ENCODE peak calls at places on chromosomes 1 and 21, in nine cellular contexts. J, P, C, F, M, A, B, T and D are unnamed samples.

GRCh38 chr1:171366099-171366498 is 52.1 kb downstream of the FMO4 start:
- DNase-seq in F (no peak), J (no peak), A (no peak), T (no peak), P (no peak), C (no peak), B (no peak), M (no peak), D (no peak)

GRCh38 chr1:75345538-75346292 is 211.5 kb downstream of the LHX8 start:
- DNase-seq in F (no peak), B (no peak), A (no peak), T (peak), J (no peak), C (no peak), P (no peak), M (no peak), D (no peak)

GRCh38 chr21:35048706-35049617 is at the start of gene RUNX1:
- DNase-seq in P (no peak), J (no peak), F (no peak), M (peak), A (peak), T (peak), B (peak), C (peak), D (no peak)

GRCh38 chr1:43373034-43373940 is 5.5 kb upstream of the ELOVL1 start:
- DNase-seq in C (no peak), F (no peak), P (no peak), A (no peak), M (no peak), B (no peak), T (peak), J (no peak), D (no peak)

GRCh38 chr1:51607676-51608075 is 9.2 kb upstream of the OSBPL9 start:
- DNase-seq in F (no peak), B (no peak), C (no peak), T (no peak), A (no peak), J (no peak), M (no peak), P (peak), D (no peak)

GRCh38 chr21:27219068-27219467 is 252.2 kb upstream of the ADAMTS5 start:
- DNase-seq in C (no peak), P (no peak), B (no peak), F (no peak), A (no peak), T (no peak), J (no peak), M (no peak), D (no peak)

GRCh38 chr1:23081376-23081775 is 62.1 kb downstream of the KDM1A start:
- DNase-seq in B (no peak), J (no peak), C (no peak), M (peak), A (no peak), T (peak), P (no peak), F (no peak), D (no peak)

GRCh38 chr1:172674831-172675613 is 16.1 kb downstream of the FASLG start:
- DNase-seq in J (no peak), T (no peak), P (no peak), F (no peak), C (no peak), B (peak), M (no peak), A (no peak), D (no peak)

GRCh38 chr1:198788561-198789064 is 149.8 kb downstream of the PTPRC start:
- DNase-seq in C (no peak), A (peak), J (no peak), B (peak), F (peak), T (no peak), P (no peak), M (peak), D (no peak)

GRCh38 chr21:35658242-35658641 is 402.1 kb downstream of the SETD4 start:
- DNase-seq in M (peak), C (no peak), P (no peak), J (peak), A (no peak), B (no peak), T (no peak), F (no peak), D (no peak)

GRCh38 chr1:198560093-198560638 is 19.7 kb upstream of the ATP6V1G3 start:
- DNase-seq in P (no peak), B (no peak), A (no peak), J (no peak), F (no peak), M (no peak), T (no peak), C (no peak), D (no peak)

GRCh38 chr1:119285482-119285881 is 83.1 kb upstream of the HAO2 start:
- DNase-seq in J (peak), C (no peak), P (no peak), B (no peak), T (peak), M (no peak), A (no peak), F (no peak), D (no peak)

GRCh38 chr1:42335809-42336518 is 929 bp upstream of the FOXJ3 start:
- DNase-seq in J (no peak), T (peak), B (peak), P (peak), M (no peak), A (no peak), F (no peak), C (no peak), D (no peak)

GRCh38 chr1:229105109-229105508 is 165.8 kb upstream of the RAB4A start:
- DNase-seq in C (no peak), P (no peak), M (no peak), T (no peak), F (no peak), B (no peak), J (no peak), A (no peak), D (no peak)

GRCh38 chr1:2170211-2170610 is 24.4 kb downstream of the FAAP20 start:
- DNase-seq in C (no peak), A (no peak), T (no peak), B (no peak), J (no peak), F (no peak), P (no peak), M (no peak), D (no peak)

GRCh38 chr1:9827558-9828185 is 3.9 kb upstream of the CLSTN1 start:
- DNase-seq in T (no peak), C (no peak), A (no peak), B (peak), J (no peak), F (no peak), M (peak), P (no peak), D (no peak)

GRCh38 chr1:86616871-86617270 is 70.0 kb downstream of the CLCA4 start:
- DNase-seq in T (no peak), A (peak), C (no peak), F (no peak), B (peak), M (peak), P (no peak), J (no peak), D (no peak)

GRCh38 chr1:220690140-220691038 is at the start of gene C1orf115:
- DNase-seq in T (peak), F (peak), C (peak), B (peak), J (no peak), P (peak), A (peak), M (peak), D (peak)

GRCh38 chr21:14880922-14881321 is 183.9 kb downstream of the NRIP1 start:
- DNase-seq in C (no peak), T (peak), P (no peak), M (no peak), J (no peak), A (no peak), B (no peak), F (no peak), D (no peak)

DNA sequence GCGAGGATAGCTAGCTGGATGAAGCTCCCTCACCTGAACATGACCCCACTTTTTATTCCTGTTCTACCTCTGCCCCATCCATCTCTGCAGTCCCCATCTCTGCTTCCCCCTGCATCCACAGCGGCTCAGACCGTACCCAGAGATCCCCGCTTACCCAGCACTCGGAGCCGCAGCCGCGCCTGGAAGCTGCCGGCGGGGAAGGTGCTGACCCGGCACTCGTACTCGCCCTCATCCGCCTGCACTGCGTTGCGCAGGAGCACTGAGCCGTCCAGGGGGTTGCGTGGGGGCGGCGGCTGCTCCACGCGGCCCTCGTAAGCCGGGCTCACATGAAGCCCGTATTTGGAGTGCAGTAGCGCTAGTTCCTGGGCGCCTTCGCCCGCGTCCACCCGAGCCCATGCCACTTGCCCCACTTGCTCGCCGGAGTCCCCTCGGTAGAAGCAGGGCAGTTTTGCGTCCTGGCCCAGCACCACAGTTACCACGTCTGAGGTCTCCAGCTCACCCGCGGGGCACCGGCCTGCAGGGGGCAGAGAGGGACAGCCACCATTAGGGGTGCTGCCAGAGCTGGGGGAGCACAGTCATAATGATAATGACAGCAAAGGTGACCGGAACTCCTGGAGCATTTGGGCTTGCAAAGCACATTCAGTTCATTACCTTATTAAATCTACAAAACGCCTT is 9.8 kb downstream of the NECTIN4 start:
- DNase-seq in C (no peak), P (no peak), M (peak), F (no peak), T (no peak), A (no peak), B (no peak), J (no peak), D (no peak)
- TF ChIP-seq CTCF in C (no peak), P (no peak), M (peak), F (no peak), T (no peak), A (peak), B (no peak), J (peak), D (no peak)

DNA sequence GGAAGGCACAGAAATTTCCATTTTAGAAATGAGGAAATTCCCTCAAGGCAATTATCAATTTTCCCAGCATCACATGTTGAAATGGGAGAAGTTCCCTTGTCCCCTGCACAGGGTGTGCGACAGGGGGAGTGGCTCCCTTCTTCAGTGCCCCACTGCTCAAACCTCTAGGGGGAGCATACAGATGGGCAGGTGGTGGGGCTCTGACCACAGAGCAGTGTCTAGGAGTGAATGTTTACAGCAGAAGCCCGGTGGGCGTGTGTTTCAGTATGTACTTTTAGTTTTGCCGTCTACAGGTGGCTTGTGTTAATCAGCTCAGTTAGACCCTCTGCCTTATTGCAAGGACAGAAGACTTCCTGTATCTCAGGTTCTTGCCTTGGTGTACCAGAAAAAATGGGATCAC is 493.7 kb upstream of the PLXNA2 start:
- DNase-seq in F (no peak), J (no peak), P (no peak), T (no peak), A (no peak), C (no peak), M (peak), B (no peak), D (no peak)
- TF ChIP-seq CTCF in F (no peak), J (no peak), P (no peak), T (no peak), A (peak), C (no peak), M (peak), B (no peak), D (no peak)

DNA sequence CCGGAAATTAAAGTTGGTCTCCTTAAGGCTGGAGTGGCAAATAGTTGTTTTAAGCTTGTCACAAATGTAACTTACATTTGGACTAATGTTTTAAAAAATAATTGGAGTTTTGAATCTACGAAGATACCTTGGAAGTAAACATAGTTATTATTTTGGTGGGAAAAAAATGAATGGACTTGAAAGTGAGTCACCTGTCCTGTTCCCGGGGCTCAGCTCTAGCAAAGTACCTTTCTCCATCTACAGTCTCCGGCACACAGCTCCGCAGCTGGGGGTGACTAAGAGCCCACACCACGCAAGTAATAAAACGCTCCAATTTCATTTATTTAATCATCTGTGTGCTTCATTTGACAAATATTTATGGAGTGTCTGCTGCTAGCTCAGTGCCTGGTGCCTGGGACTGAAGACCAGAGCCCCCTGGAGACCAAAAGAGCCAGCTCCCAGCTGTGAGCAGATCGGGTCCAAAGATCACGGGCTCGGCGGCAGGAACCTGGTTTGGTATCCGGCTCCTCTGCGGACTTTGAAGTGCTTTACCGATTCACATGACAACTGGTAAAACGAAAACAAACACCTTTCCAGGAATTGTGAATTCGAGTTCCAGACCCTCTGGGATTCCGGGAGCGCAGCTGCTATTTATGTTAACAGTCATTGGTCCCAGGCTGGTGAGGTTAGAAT is 1.7 kb upstream of the RIPK4 start:
- DNase-seq in J (peak), M (no peak), B (peak), T (peak), A (no peak), F (peak), P (no peak), C (no peak), D (no peak)
- TF ChIP-seq CTCF in J (peak), M (no peak), B (no peak), T (no peak), A (peak), F (peak), P (no peak), C (no peak), D (peak)

GRCh38 chr1:32178380-32179192 is 889 bp upstream of the TXLNA start:
- DNase-seq in B (no peak), P (no peak), T (no peak), F (no peak), C (no peak), M (no peak), A (no peak), J (no peak), D (no peak)

GRCh38 chr1:32181065-32181464 is 1.6 kb downstream of the TXLNA start:
- DNase-seq in J (no peak), T (no peak), C (no peak), F (no peak), M (no peak), P (no peak), B (no peak), A (no peak), D (no peak)

GRCh38 chr1:32180186-32181060 is 948 bp downstream of the TXLNA start:
- DNase-seq in B (peak), T (peak), C (peak), J (no peak), A (peak), M (peak), P (no peak), F (peak), D (no peak)

GRCh38 chr1:32179193-32179442 is 357 bp upstream of the TXLNA start:
- DNase-seq in T (no peak), J (no peak), A (no peak), M (no peak), F (no peak), P (no peak), C (no peak), B (no peak), D (no peak)

GRCh38 chr1:32179443-32180185 is at the start of gene TXLNA:
- DNase-seq in T (peak), J (peak), B (peak), C (peak), P (peak), M (peak), F (peak), A (peak), D (peak)
- TF ChIP-seq CTCF in T (no peak), J (no peak), B (no peak), C (peak), P (no peak), M (no peak), F (no peak), A (no peak), D (no peak)

DNA sequence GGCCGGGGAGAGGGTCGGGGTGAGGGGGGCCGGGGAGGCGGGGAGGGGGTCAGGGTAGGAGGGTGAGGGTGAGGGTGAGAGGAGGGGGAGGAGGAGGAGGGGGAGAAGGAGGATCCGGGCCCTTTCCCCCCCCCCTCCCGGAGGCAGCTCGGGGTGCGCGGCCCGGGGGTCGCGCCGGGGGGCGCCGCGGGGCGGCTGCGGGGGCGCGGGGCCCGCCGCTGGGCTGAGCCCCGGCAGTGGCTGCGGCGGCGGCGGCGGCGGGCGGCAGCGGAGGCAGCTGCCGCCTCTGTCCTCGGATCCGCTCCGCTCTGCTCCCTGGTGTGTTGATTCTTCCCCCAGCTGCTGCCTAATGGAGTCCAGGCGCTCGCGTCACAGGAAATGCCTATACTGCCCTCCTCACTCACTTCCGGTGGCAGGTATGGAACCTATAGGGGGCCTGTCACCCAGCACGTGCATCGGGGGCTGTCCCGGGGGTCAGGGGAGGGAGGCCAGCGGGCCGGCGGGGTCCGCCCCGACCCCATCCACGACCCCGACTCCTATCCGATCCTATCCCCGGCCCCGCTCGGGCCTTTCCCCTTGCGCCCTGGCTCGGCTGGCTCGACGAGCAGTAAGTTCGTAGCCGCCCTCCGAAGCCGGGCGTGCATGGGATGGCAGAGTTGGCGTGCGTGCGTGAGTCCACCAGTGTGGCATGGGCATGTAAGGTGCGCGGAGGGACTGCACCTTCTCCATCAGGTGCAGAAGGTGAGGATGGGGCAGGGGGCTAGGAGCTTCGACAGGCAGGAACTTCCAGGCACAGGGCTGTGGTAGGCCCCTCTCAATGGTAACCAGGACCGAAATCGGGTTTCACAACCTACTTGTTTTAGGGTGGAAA is at the start of gene WDR26:
- DNase-seq in M (peak), J (no peak), T (peak), F (peak), C (peak), P (peak), B (peak), A (peak), D (peak)
- TF ChIP-seq CTCF in M (peak), J (peak), T (no peak), F (peak), C (no peak), P (no peak), B (no peak), A (peak), D (peak)

GRCh38 chr1:161736332-161736969 is 13.1 kb upstream of the DUSP12 start:
- DNase-seq in F (no peak), J (no peak), T (peak), M (peak), C (no peak), P (no peak), B (peak), A (no peak), D (no peak)

GRCh38 chr1:161737625-161738024 is 12.0 kb upstream of the DUSP12 start:
- DNase-seq in P (no peak), J (no peak), F (no peak), M (no peak), A (no peak), C (no peak), T (no peak), B (no peak), D (no peak)

GRCh38 chr1:161739865-161740566 is 9.6 kb upstream of the DUSP12 start:
- DNase-seq in F (no peak), P (peak), M (peak), J (no peak), C (no peak), T (no peak), A (peak), B (no peak), D (no peak)

GRCh38 chr1:161740871-161741270 is 8.7 kb upstream of the DUSP12 start:
- DNase-seq in B (no peak), F (no peak), P (no peak), T (no peak), M (no peak), A (no peak), J (no peak), C (no peak), D (no peak)

GRCh38 chr1:161738627-161739287 is 10.8 kb upstream of the DUSP12 start:
- DNase-seq in M (peak), F (peak), P (no peak), B (peak), C (peak), T (peak), J (peak), A (peak), D (no peak)
- TF ChIP-seq CTCF in M (peak), F (peak), P (no peak), B (peak), C (peak), T (peak), J (peak), A (peak), D (peak)